ENCODE peak calls at places on chromosomes 11 and 22, in seven cellular contexts. One of them, this sample, is unnamed.
A peak's percentile ranks its signal among the peaks of the same experiment; 100 is the strongest.

GRCh38 chr11:45777127-45777969 is 27.6 kb upstream of the SLC35C1 start:
- DNase-seq in adrenal gland: no peak
- DNase-seq in brain microvascular endothelial cell: no peak
- DNase-seq in cardiac muscle cell: peak; percentile 80
- DNase-seq in left ventricle myocardium inferior: no peak
- DNase-seq in sigmoid colon: no peak
- DNase-seq in colonic mucosa: no peak
- DNase-seq in this sample: no peak

GRCh38 chr11:28619870-28620540 is 511.8 kb downstream of the METTL15 start:
- DNase-seq in adrenal gland: no peak
- DNase-seq in brain microvascular endothelial cell: peak; percentile 63
- DNase-seq in cardiac muscle cell: peak; percentile 19
- DNase-seq in left ventricle myocardium inferior: no peak
- DNase-seq in sigmoid colon: no peak
- DNase-seq in colonic mucosa: no peak
- DNase-seq in this sample: no peak

GRCh38 chr11:26806209-26806608 is 84.3 kb upstream of the SLC5A12 start:
- DNase-seq in adrenal gland: no peak
- DNase-seq in brain microvascular endothelial cell: no peak
- DNase-seq in cardiac muscle cell: peak; percentile 33
- DNase-seq in left ventricle myocardium inferior: no peak
- DNase-seq in sigmoid colon: no peak
- DNase-seq in colonic mucosa: no peak
- DNase-seq in this sample: no peak

GRCh38 chr11:67572747-67573419 is 10.7 kb upstream of the GSTP1 start:
- DNase-seq in adrenal gland: peak; percentile 69
- DNase-seq in brain microvascular endothelial cell: peak; percentile 45
- DNase-seq in cardiac muscle cell: peak; percentile 63
- DNase-seq in left ventricle myocardium inferior: no peak
- DNase-seq in sigmoid colon: peak; percentile 82
- DNase-seq in colonic mucosa: peak; percentile 64
- DNase-seq in this sample: peak; percentile 88

GRCh38 chr22:19943665-19944026 is 2.0 kb upstream of the TXNRD2 start:
- DNase-seq in adrenal gland: no peak
- DNase-seq in brain microvascular endothelial cell: peak; percentile 70
- DNase-seq in cardiac muscle cell: peak; percentile 71
- DNase-seq in left ventricle myocardium inferior: no peak
- DNase-seq in sigmoid colon: peak; percentile 61
- DNase-seq in colonic mucosa: no peak
- DNase-seq in this sample: no peak

GRCh38 chr11:66846671-66847091 is 3.4 kb downstream of the RCE1 start:
- DNase-seq in adrenal gland: peak; percentile 28
- DNase-seq in brain microvascular endothelial cell: no peak
- DNase-seq in cardiac muscle cell: no peak
- DNase-seq in left ventricle myocardium inferior: no peak
- DNase-seq in sigmoid colon: peak; percentile 56
- DNase-seq in colonic mucosa: no peak
- DNase-seq in this sample: no peak

GRCh38 chr11:19370100-19370861 is 129.5 kb upstream of the E2F8 start:
- DNase-seq in adrenal gland: peak; percentile 47
- DNase-seq in brain microvascular endothelial cell: peak; percentile 38
- DNase-seq in cardiac muscle cell: peak; percentile 94
- DNase-seq in left ventricle myocardium inferior: peak; percentile 45
- DNase-seq in sigmoid colon: peak; percentile 86
- DNase-seq in colonic mucosa: no peak
- DNase-seq in this sample: no peak

GRCh38 chr11:32931605-32932004 is 39.0 kb downstream of the QSER1 start:
- DNase-seq in adrenal gland: no peak
- DNase-seq in brain microvascular endothelial cell: no peak
- DNase-seq in cardiac muscle cell: peak; percentile 19
- DNase-seq in left ventricle myocardium inferior: no peak
- DNase-seq in sigmoid colon: no peak
- DNase-seq in colonic mucosa: no peak
- DNase-seq in this sample: no peak

GRCh38 chr11:117037279-117037951 is 60.8 kb downstream of the SIK3 start:
- DNase-seq in adrenal gland: no peak
- DNase-seq in brain microvascular endothelial cell: no peak
- DNase-seq in cardiac muscle cell: no peak
- DNase-seq in left ventricle myocardium inferior: no peak
- DNase-seq in sigmoid colon: no peak
- DNase-seq in colonic mucosa: no peak
- DNase-seq in this sample: peak; percentile 75

GRCh38 chr11:91133361-91133760 is 910.5 kb upstream of the CHORDC1 start:
- DNase-seq in adrenal gland: no peak
- DNase-seq in brain microvascular endothelial cell: no peak
- DNase-seq in cardiac muscle cell: no peak
- DNase-seq in left ventricle myocardium inferior: no peak
- DNase-seq in sigmoid colon: no peak
- DNase-seq in colonic mucosa: no peak
- DNase-seq in this sample: no peak

GRCh38 chr11:67998150-67999045 is 5.5 kb downstream of the UNC93B1 start:
- DNase-seq in adrenal gland: no peak
- DNase-seq in brain microvascular endothelial cell: no peak
- DNase-seq in cardiac muscle cell: no peak
- DNase-seq in left ventricle myocardium inferior: no peak
- DNase-seq in sigmoid colon: no peak
- DNase-seq in colonic mucosa: no peak
- DNase-seq in this sample: peak; percentile 47

GRCh38 chr22:46076651-46077339 is 73.5 kb upstream of the PPARA start:
- DNase-seq in adrenal gland: peak; percentile 70
- DNase-seq in brain microvascular endothelial cell: no peak
- DNase-seq in cardiac muscle cell: peak; percentile 65
- DNase-seq in left ventricle myocardium inferior: peak; percentile 52
- DNase-seq in sigmoid colon: peak; percentile 84
- DNase-seq in colonic mucosa: no peak
- DNase-seq in this sample: peak; percentile 76

GRCh38 chr11:130407978-130408377 is 20.4 kb downstream of the ADAMTS8 start:
- DNase-seq in adrenal gland: peak; percentile 71
- DNase-seq in brain microvascular endothelial cell: peak; percentile 71
- DNase-seq in cardiac muscle cell: peak; percentile 46
- DNase-seq in left ventricle myocardium inferior: peak; percentile 42
- DNase-seq in sigmoid colon: peak; percentile 95
- DNase-seq in colonic mucosa: no peak
- DNase-seq in this sample: no peak

GRCh38 chr11:84089072-84090057 is 803.2 kb upstream of the CCDC90B start:
- DNase-seq in adrenal gland: peak; percentile 69
- DNase-seq in brain microvascular endothelial cell: no peak
- DNase-seq in cardiac muscle cell: peak; percentile 10
- DNase-seq in left ventricle myocardium inferior: no peak
- DNase-seq in sigmoid colon: no peak
- DNase-seq in colonic mucosa: no peak
- DNase-seq in this sample: no peak

GRCh38 chr22:39559456-39560105 is 11.0 kb upstream of the CACNA1I start:
- DNase-seq in adrenal gland: peak; percentile 48
- DNase-seq in brain microvascular endothelial cell: no peak
- DNase-seq in cardiac muscle cell: peak; percentile 12
- DNase-seq in left ventricle myocardium inferior: no peak
- DNase-seq in sigmoid colon: no peak
- DNase-seq in colonic mucosa: no peak
- DNase-seq in this sample: no peak

GRCh38 chr22:39362271-39362670 is 12.5 kb downstream of the SYNGR1 start:
- DNase-seq in adrenal gland: no peak
- DNase-seq in brain microvascular endothelial cell: no peak
- DNase-seq in cardiac muscle cell: no peak
- DNase-seq in left ventricle myocardium inferior: no peak
- DNase-seq in sigmoid colon: no peak
- DNase-seq in colonic mucosa: no peak
- DNase-seq in this sample: no peak

GRCh38 chr11:94275961-94276360 is 28.4 kb upstream of the IZUMO1R start:
- DNase-seq in adrenal gland: no peak
- DNase-seq in brain microvascular endothelial cell: no peak
- DNase-seq in cardiac muscle cell: no peak
- DNase-seq in left ventricle myocardium inferior: no peak
- DNase-seq in sigmoid colon: no peak
- DNase-seq in colonic mucosa: no peak
- DNase-seq in this sample: no peak

GRCh38 chr11:108322666-108323065 is 99.8 kb downstream of the ATM start:
- DNase-seq in adrenal gland: no peak
- DNase-seq in brain microvascular endothelial cell: no peak
- DNase-seq in cardiac muscle cell: peak; percentile 39
- DNase-seq in left ventricle myocardium inferior: no peak
- DNase-seq in sigmoid colon: no peak
- DNase-seq in colonic mucosa: no peak
- DNase-seq in this sample: no peak

GRCh38 chr11:27211370-27212127 is 151.5 kb downstream of the CCDC34 start:
- DNase-seq in adrenal gland: no peak
- DNase-seq in brain microvascular endothelial cell: no peak
- DNase-seq in cardiac muscle cell: no peak
- DNase-seq in left ventricle myocardium inferior: peak; percentile 30
- DNase-seq in sigmoid colon: no peak
- DNase-seq in colonic mucosa: no peak
- DNase-seq in this sample: no peak

GRCh38 chr11:75733346-75734107 is 15.9 kb downstream of the MOGAT2 start:
- DNase-seq in adrenal gland: no peak
- DNase-seq in brain microvascular endothelial cell: no peak
- DNase-seq in cardiac muscle cell: no peak
- DNase-seq in left ventricle myocardium inferior: peak; percentile 27
- DNase-seq in sigmoid colon: no peak
- DNase-seq in colonic mucosa: no peak
- DNase-seq in this sample: peak; percentile 88

DNA sequence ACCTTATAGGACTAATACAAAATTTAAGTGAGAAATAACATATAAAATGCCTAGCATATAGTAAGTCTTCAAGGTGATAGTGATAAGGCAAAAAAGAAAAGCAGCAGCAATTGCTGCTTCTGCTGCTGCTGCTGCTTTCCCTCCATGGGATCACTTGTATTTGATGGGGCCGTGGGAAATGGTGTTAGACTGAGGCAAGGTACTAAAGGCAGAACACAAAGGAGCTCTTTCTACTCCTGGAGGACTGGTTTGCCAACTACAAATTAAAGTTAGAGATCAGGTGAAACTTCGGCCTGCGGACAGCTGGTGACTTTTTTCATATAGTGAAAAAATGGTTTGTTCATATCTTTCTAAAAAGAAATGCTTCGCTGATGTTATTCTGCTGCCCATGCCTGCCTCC is 46.3 kb downstream of the SWAP70 start:
- DNase-seq in adrenal gland: no peak
- DNase-seq in brain microvascular endothelial cell: no peak
- DNase-seq in cardiac muscle cell: no peak
- DNase-seq in left ventricle myocardium inferior: no peak
- DNase-seq in sigmoid colon: no peak
- DNase-seq in colonic mucosa: no peak
- DNase-seq in this sample: no peak
- H3K27ac ChIP-seq in adrenal gland: no peak overlapping the region
- H3K27ac ChIP-seq in brain microvascular endothelial cell: no peak overlapping the region
- H3K27ac ChIP-seq in cardiac muscle cell: no peak overlapping the region
- H3K27ac ChIP-seq in left ventricle myocardium inferior: no peak overlapping the region
- H3K27ac ChIP-seq in sigmoid colon: no peak overlapping the region
- H3K27ac ChIP-seq in colonic mucosa: no peak overlapping the region
- H3K27ac ChIP-seq in this sample: no peak overlapping the region

DNA sequence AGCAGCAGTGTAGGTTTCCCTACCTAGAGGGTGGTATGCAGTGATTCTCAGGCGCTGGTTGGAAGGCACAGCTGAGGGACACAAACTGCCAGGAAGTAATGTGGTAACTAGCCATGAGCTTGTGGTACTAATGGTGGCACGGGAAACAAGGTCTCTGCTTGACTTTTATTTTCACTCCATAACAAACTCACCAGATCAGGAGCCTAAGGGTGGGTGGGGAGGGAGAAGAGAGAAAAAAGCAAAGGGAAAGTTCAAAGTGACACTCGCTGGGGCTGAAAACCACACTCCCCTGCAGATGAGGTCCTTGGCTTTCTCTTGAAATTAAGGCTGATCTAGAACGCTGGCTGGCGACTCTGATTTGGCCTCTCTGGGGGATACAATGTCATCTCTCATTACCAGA is 22.0 kb downstream of the TRAF6 start:
- DNase-seq in adrenal gland: no peak
- DNase-seq in brain microvascular endothelial cell: no peak
- DNase-seq in cardiac muscle cell: no peak
- DNase-seq in left ventricle myocardium inferior: no peak
- DNase-seq in sigmoid colon: no peak
- DNase-seq in colonic mucosa: no peak
- DNase-seq in this sample: no peak
- H3K27ac ChIP-seq in adrenal gland: no peak overlapping the region
- H3K27ac ChIP-seq in brain microvascular endothelial cell: no peak overlapping the region
- H3K27ac ChIP-seq in cardiac muscle cell: no peak overlapping the region
- H3K27ac ChIP-seq in left ventricle myocardium inferior: peak overlapping the region; percentile 71
- H3K27ac ChIP-seq in sigmoid colon: no peak overlapping the region
- H3K27ac ChIP-seq in colonic mucosa: no peak overlapping the region
- H3K27ac ChIP-seq in this sample: peak overlapping the region; percentile 26

GRCh38 chr11:23954730-23955129 is 542.1 kb upstream of the LUZP2 start:
- DNase-seq in adrenal gland: no peak
- DNase-seq in brain microvascular endothelial cell: no peak
- DNase-seq in cardiac muscle cell: no peak
- DNase-seq in left ventricle myocardium inferior: no peak
- DNase-seq in sigmoid colon: no peak
- DNase-seq in colonic mucosa: no peak
- DNase-seq in this sample: no peak
- H3K27ac ChIP-seq in adrenal gland: no peak overlapping the region
- H3K27ac ChIP-seq in brain microvascular endothelial cell: no peak overlapping the region
- H3K27ac ChIP-seq in cardiac muscle cell: no peak overlapping the region
- H3K27ac ChIP-seq in left ventricle myocardium inferior: no peak overlapping the region
- H3K27ac ChIP-seq in sigmoid colon: no peak overlapping the region
- H3K27ac ChIP-seq in colonic mucosa: no peak overlapping the region
- H3K27ac ChIP-seq in this sample: no peak overlapping the region

DNA sequence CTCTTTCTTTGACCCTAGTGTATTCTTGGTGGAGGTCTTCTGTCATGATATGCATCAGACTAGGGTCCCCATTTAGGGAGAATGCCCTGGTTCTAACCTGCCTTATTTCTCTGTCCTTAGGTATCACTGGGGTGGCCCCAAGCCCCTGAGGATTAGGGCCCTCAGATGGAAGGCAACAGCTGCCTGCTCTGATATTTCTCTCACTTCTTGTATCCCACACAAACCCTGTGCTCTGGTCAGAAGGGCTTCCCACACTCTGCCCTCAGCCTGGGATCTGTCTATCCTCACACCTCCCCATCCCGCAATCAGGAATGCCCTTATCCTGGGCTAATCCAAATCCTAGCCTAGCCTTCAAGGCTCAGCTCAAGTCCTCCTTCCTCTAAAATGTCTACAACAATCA is 75.5 kb downstream of the KCNC1 start:
- DNase-seq in adrenal gland: no peak
- DNase-seq in brain microvascular endothelial cell: no peak
- DNase-seq in cardiac muscle cell: no peak
- DNase-seq in left ventricle myocardium inferior: no peak
- DNase-seq in sigmoid colon: no peak
- DNase-seq in colonic mucosa: no peak
- DNase-seq in this sample: no peak
- H3K27ac ChIP-seq in adrenal gland: no peak overlapping the region
- H3K27ac ChIP-seq in brain microvascular endothelial cell: no peak overlapping the region
- H3K27ac ChIP-seq in cardiac muscle cell: no peak overlapping the region
- H3K27ac ChIP-seq in left ventricle myocardium inferior: no peak overlapping the region
- H3K27ac ChIP-seq in sigmoid colon: no peak overlapping the region
- H3K27ac ChIP-seq in colonic mucosa: no peak overlapping the region
- H3K27ac ChIP-seq in this sample: no peak overlapping the region

DNA sequence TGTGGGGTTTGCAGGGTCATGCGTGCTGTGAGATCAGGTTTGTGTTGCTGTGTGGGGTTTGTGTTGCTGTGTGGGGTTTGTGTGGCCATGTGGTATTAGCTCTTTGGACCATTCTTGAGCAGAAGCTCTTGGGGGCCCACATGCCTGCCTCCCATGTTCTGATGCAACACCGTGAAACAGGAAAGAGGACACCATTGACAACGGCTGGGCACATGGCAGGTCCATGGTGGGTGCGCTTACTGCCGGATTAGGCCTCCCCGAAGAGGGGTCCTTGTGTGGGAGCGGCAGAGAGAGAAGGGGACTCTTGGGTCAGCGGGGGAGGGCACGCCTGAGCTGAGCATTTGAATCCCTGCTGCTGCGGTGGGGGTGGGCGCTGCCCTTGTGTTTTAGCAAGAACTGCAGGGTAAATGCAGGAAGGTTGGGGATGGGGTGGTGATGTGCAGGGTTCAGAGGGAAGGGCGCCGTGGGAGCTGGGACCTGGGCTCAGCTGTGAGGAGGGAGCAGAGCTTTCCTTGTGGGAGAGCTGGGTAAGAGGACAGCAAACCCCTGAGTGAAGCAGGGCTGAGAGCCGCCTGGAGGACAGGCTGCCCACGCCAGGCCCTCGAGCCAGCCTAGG is 361.5 kb downstream of the TBC1D22A start:
- DNase-seq in adrenal gland: no peak
- DNase-seq in brain microvascular endothelial cell: no peak
- DNase-seq in cardiac muscle cell: no peak
- DNase-seq in left ventricle myocardium inferior: no peak
- DNase-seq in sigmoid colon: no peak
- DNase-seq in colonic mucosa: no peak
- DNase-seq in this sample: no peak
- H3K27ac ChIP-seq in adrenal gland: no peak overlapping the region
- H3K27ac ChIP-seq in brain microvascular endothelial cell: no peak overlapping the region
- H3K27ac ChIP-seq in cardiac muscle cell: no peak overlapping the region
- H3K27ac ChIP-seq in left ventricle myocardium inferior: no peak overlapping the region
- H3K27ac ChIP-seq in sigmoid colon: no peak overlapping the region
- H3K27ac ChIP-seq in colonic mucosa: no peak overlapping the region
- H3K27ac ChIP-seq in this sample: no peak overlapping the region

This sample was measured in small intestine.